ENCODE peak calls at places on chromosomes 2 and 18, in six cellular contexts. G is ovary; Q is H9; T is Karpas-422; B is CD8-positive, alpha-beta T cell; D is A549. S is an unnamed sample.

GRCh38 chr2:222410534-222410933 is 13.8 kb upstream of the SGPP2 start:
- DNase-seq in B (no peak), T (no peak), D (no peak), G (no peak), Q (peak), S (no peak)

GRCh38 chr18:44826418-44827259 is 146.0 kb downstream of the SETBP1 start:
- DNase-seq in G (peak), Q (no peak), B (no peak), D (no peak), T (no peak), S (no peak)

GRCh38 chr2:47008381-47009280 is 93.0 kb upstream of the MCFD2 start:
- DNase-seq in D (no peak), Q (peak), G (peak), T (no peak), B (no peak), S (no peak)

GRCh38 chr18:12990662-12990976 is 543 bp upstream of the CEP192 start:
- DNase-seq in G (no peak), B (no peak), Q (no peak), T (no peak), D (no peak), S (no peak)

GRCh38 chr2:229852565-229852964 is 69.2 kb downstream of the TRIP12 start:
- DNase-seq in D (no peak), G (no peak), B (peak), T (no peak), Q (no peak), S (no peak)

GRCh38 chr18:9806905-9807304 is 78.9 kb upstream of the TXNDC2 start:
- DNase-seq in B (no peak), Q (no peak), T (no peak), D (no peak), G (no peak), S (no peak)

GRCh38 chr18:35059280-35059927 is 18.2 kb downstream of the MAPRE2 start:
- DNase-seq in G (no peak), B (no peak), T (no peak), Q (no peak), D (no peak), S (no peak)

GRCh38 chr2:159968282-159968900 is 94.0 kb downstream of the PLA2R1 start:
- DNase-seq in G (peak), Q (peak), T (peak), D (peak), B (no peak), S (no peak)

GRCh38 chr2:40103163-40103562 is 324.1 kb upstream of the THUMPD2 start:
- DNase-seq in B (no peak), D (no peak), G (no peak), Q (no peak), T (no peak), S (no peak)

GRCh38 chr2:114065731-114066130 is 175.8 kb downstream of the ACTR3 start:
- DNase-seq in D (no peak), Q (no peak), T (no peak), G (no peak), B (no peak), S (no peak)

GRCh38 chr2:47559079-47559684 is 156.2 kb downstream of the MSH2 start:
- DNase-seq in D (no peak), B (no peak), Q (no peak), T (peak), G (no peak), S (no peak)

GRCh38 chr2:38174131-38174530 is 98.2 kb upstream of the CYP1B1 start:
- DNase-seq in T (no peak), Q (no peak), G (no peak), D (no peak), B (no peak), S (no peak)

GRCh38 chr2:162061021-162061420 is 13.0 kb downstream of the DPP4 start:
- DNase-seq in T (no peak), G (no peak), D (no peak), B (no peak), Q (no peak), S (no peak)

DNA sequence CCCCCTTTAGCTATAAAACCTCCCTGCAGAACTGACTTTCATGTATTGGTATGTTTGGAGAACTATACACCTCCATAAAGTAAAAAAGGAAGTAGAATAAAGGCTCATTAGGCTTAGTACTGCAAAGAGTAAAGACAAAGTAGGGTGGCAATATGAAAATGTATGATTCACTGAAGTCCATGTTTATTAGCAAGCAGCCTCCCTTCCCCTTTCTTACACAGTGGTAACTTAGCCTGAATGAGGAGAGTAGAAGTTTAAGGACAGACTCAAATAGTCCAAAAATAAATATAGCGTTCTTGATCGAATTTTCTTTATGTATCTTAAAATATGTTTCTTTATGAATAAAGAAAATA is 1.5 kb downstream of the ZNF804A start:
- DNase-seq in G (no peak), Q (no peak), D (no peak), T (peak), B (no peak), S (no peak)
- H3K27ac ChIP-seq in G (no peak), Q (no peak), D (no peak), T (peak), B (no peak), S (peak)

DNA sequence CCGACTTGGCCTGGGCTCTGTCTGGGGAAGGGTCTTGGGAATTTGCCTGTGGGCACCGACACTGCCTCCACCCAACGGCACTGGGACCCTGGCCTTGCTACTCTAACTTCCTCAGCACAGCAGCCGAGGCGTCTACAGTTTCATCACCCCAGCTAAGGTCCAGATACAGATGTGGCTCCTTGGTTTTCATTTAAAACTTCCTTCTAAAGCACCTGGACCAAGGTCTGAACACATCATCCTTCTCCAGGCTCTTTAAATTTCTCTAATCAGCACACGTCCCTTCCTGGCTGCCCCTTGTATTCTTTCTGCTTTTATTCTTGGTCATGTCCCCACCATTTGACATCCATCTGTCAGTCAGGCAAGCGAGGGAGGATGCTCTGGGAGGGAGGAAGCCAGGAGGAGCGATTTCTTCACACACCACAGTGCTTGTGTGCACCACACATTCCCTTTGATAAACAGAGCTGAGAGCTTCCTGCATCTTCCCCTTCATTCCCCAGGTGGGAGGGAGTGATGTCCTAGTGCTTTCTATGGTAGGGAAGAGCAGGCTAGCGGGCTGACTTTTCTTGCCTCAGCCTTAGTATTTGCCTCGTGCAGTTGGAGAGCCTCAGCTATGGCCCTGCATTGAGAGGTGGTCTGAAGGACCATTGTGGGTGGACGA is 6.9 kb downstream of the LBH start:
- DNase-seq in G (no peak), Q (peak), D (no peak), T (no peak), B (peak), S (no peak)
- H3K27ac ChIP-seq in G (no peak), Q (no peak), D (no peak), T (no peak), B (peak), S (no peak)

GRCh38 chr2:207473203-207473865 is 56.4 kb upstream of the CREB1 start:
- DNase-seq in D (no peak), G (peak), T (peak), Q (peak), B (peak), S (no peak)
- H3K27ac ChIP-seq in D (peak), G (no peak), T (no peak), Q (no peak), B (no peak), S (no peak)

GRCh38 chr18:14976736-14977430 is 228.9 kb downstream of the ANKRD30B start:
- DNase-seq in G (no peak), B (no peak), Q (no peak), D (no peak), T (no peak), S (no peak)

GRCh38 chr18:14974576-14974975 is 226.6 kb downstream of the ANKRD30B start:
- DNase-seq in B (no peak), T (no peak), D (no peak), Q (no peak), G (no peak), S (no peak)

GRCh38 chr18:14974088-14974487 is 226.1 kb downstream of the ANKRD30B start:
- DNase-seq in Q (no peak), T (no peak), B (no peak), D (no peak), G (no peak), S (no peak)

GRCh38 chr18:14978191-14978590 is 230.2 kb downstream of the ANKRD30B start:
- DNase-seq in B (no peak), G (no peak), Q (no peak), T (no peak), D (no peak), S (no peak)

GRCh38 chr18:14975431-14975830 is 227.5 kb downstream of the ANKRD30B start:
- DNase-seq in T (no peak), Q (no peak), D (no peak), B (no peak), G (no peak), S (no peak)
- H3K27ac ChIP-seq in T (no peak), Q (no peak), D (no peak), B (no peak), G (no peak), S (no peak)

GRCh38 chr2:53768233-53768542 is 584 bp downstream of the CHAC2 start:
- DNase-seq in G (no peak), Q (peak), D (peak), T (peak), B (no peak), S (no peak)
- H3K27ac ChIP-seq in G (no peak), Q (peak), D (peak), T (peak), B (peak), S (no peak)

GRCh38 chr18:3682061-3682460 is 232.1 kb downstream of the TGIF1 start:
- DNase-seq in Q (no peak), B (no peak), G (no peak), D (no peak), T (no peak), S (no peak)

GRCh38 chr18:3675446-3675845 is 225.5 kb downstream of the TGIF1 start:
- DNase-seq in B (no peak), Q (no peak), D (peak), T (no peak), G (no peak), S (no peak)

GRCh38 chr18:3683483-3683882 is 233.5 kb downstream of the TGIF1 start:
- DNase-seq in D (no peak), G (no peak), B (no peak), T (no peak), Q (no peak), S (no peak)

GRCh38 chr18:3675994-3676393 is 226.0 kb downstream of the TGIF1 start:
- DNase-seq in B (no peak), G (no peak), T (no peak), Q (no peak), D (no peak), S (no peak)

DNA sequence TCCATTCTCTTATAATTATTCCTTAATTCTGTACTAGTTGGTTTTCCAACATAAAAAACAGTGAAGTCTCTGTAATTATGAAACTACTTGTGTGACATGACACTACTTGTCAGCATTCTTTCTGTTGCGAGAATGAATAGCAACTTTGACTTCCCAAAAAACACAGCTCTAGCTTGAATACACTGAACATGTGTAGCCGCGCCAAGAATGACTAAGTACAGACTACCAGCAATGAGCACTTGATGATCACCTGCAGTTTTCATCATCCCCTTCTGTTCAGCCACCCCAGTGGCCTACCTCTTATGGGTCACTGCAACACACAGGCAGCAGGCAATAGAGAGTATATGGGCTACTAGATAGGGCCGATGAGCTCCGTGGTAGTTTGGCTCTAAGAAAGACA is 229.3 kb downstream of the TGIF1 start:
- DNase-seq in Q (no peak), T (no peak), B (no peak), D (no peak), G (no peak), S (no peak)
- H3K27ac ChIP-seq in Q (no peak), T (no peak), B (no peak), D (no peak), G (no peak), S (no peak)

S was measured in pancreas.